ENCODE peak calls at places on chromosomes 2 and 18, in seven cellular contexts. One of them, this sample, is unnamed.

GRCh38 chr2:11129598-11130449 is 25.4 kb upstream of the SLC66A3 start:
- DNase-seq in ovary: peak
- DNase-seq in tibial nerve: no peak
- DNase-seq in sigmoid colon: no peak
- DNase-seq in Peyer's patch: peak
- DNase-seq in A549: peak
- DNase-seq in body of pancreas: peak
- DNase-seq in this sample: no peak

GRCh38 chr2:209383212-209383611 is 40.6 kb upstream of the MAP2 start:
- DNase-seq in ovary: no peak
- DNase-seq in tibial nerve: no peak
- DNase-seq in sigmoid colon: no peak
- DNase-seq in Peyer's patch: no peak
- DNase-seq in A549: peak
- DNase-seq in body of pancreas: no peak
- DNase-seq in this sample: peak

GRCh38 chr2:26067186-26067974 is 33.5 kb downstream of the RAB10 start:
- DNase-seq in ovary: no peak
- DNase-seq in tibial nerve: no peak
- DNase-seq in sigmoid colon: no peak
- DNase-seq in Peyer's patch: no peak
- DNase-seq in A549: no peak
- DNase-seq in body of pancreas: no peak
- DNase-seq in this sample: no peak

GRCh38 chr2:16387461-16387960 is 278.1 kb downstream of the CYRIA start:
- DNase-seq in ovary: no peak
- DNase-seq in tibial nerve: no peak
- DNase-seq in sigmoid colon: no peak
- DNase-seq in Peyer's patch: no peak
- DNase-seq in A549: no peak
- DNase-seq in body of pancreas: no peak
- DNase-seq in this sample: no peak

GRCh38 chr18:63181706-63182105 is 137.9 kb downstream of the BCL2 start:
- DNase-seq in ovary: no peak
- DNase-seq in tibial nerve: no peak
- DNase-seq in sigmoid colon: no peak
- DNase-seq in Peyer's patch: no peak
- DNase-seq in A549: no peak
- DNase-seq in body of pancreas: no peak
- DNase-seq in this sample: no peak

GRCh38 chr2:13260401-13260800 is 543.7 kb downstream of the TRIB2 start:
- DNase-seq in ovary: no peak
- DNase-seq in tibial nerve: no peak
- DNase-seq in sigmoid colon: no peak
- DNase-seq in Peyer's patch: no peak
- DNase-seq in A549: no peak
- DNase-seq in body of pancreas: no peak
- DNase-seq in this sample: no peak

GRCh38 chr2:234378440-234378839 is 118.4 kb downstream of the ARL4C start:
- DNase-seq in ovary: no peak
- DNase-seq in tibial nerve: no peak
- DNase-seq in sigmoid colon: no peak
- DNase-seq in Peyer's patch: no peak
- DNase-seq in A549: no peak
- DNase-seq in body of pancreas: no peak
- DNase-seq in this sample: no peak

GRCh38 chr2:221518937-221519635 is 53.0 kb downstream of the EPHA4 start:
- DNase-seq in ovary: no peak
- DNase-seq in tibial nerve: no peak
- DNase-seq in sigmoid colon: no peak
- DNase-seq in Peyer's patch: no peak
- DNase-seq in A549: no peak
- DNase-seq in body of pancreas: no peak
- DNase-seq in this sample: no peak

GRCh38 chr2:30264236-30264635 is 32.9 kb downstream of the LBH start:
- DNase-seq in ovary: no peak
- DNase-seq in tibial nerve: no peak
- DNase-seq in sigmoid colon: no peak
- DNase-seq in Peyer's patch: no peak
- DNase-seq in A549: no peak
- DNase-seq in body of pancreas: no peak
- DNase-seq in this sample: no peak

GRCh38 chr2:168536925-168537466 is 80.9 kb downstream of the CERS6 start:
- DNase-seq in ovary: no peak
- DNase-seq in tibial nerve: no peak
- DNase-seq in sigmoid colon: no peak
- DNase-seq in Peyer's patch: no peak
- DNase-seq in A549: no peak
- DNase-seq in body of pancreas: no peak
- DNase-seq in this sample: no peak

GRCh38 chr18:3653859-3654441 is 204.0 kb downstream of the TGIF1 start:
- DNase-seq in ovary: no peak
- DNase-seq in tibial nerve: no peak
- DNase-seq in sigmoid colon: no peak
- DNase-seq in Peyer's patch: no peak
- DNase-seq in A549: peak
- DNase-seq in body of pancreas: no peak
- DNase-seq in this sample: no peak

GRCh38 chr18:3654442-3655253 is 204.7 kb downstream of the TGIF1 start:
- DNase-seq in ovary: no peak
- DNase-seq in tibial nerve: no peak
- DNase-seq in sigmoid colon: no peak
- DNase-seq in Peyer's patch: no peak
- DNase-seq in A549: no peak
- DNase-seq in body of pancreas: no peak
- DNase-seq in this sample: no peak

GRCh38 chr18:3655254-3655554 is 205.2 kb downstream of the TGIF1 start:
- DNase-seq in ovary: no peak
- DNase-seq in tibial nerve: no peak
- DNase-seq in sigmoid colon: no peak
- DNase-seq in Peyer's patch: no peak
- DNase-seq in A549: no peak
- DNase-seq in body of pancreas: no peak
- DNase-seq in this sample: no peak

GRCh38 chr18:3652380-3653262 is 202.6 kb downstream of the TGIF1 start:
- DNase-seq in ovary: peak
- DNase-seq in tibial nerve: no peak
- DNase-seq in sigmoid colon: no peak
- DNase-seq in Peyer's patch: peak
- DNase-seq in A549: peak
- DNase-seq in body of pancreas: no peak
- DNase-seq in this sample: peak

DNA sequence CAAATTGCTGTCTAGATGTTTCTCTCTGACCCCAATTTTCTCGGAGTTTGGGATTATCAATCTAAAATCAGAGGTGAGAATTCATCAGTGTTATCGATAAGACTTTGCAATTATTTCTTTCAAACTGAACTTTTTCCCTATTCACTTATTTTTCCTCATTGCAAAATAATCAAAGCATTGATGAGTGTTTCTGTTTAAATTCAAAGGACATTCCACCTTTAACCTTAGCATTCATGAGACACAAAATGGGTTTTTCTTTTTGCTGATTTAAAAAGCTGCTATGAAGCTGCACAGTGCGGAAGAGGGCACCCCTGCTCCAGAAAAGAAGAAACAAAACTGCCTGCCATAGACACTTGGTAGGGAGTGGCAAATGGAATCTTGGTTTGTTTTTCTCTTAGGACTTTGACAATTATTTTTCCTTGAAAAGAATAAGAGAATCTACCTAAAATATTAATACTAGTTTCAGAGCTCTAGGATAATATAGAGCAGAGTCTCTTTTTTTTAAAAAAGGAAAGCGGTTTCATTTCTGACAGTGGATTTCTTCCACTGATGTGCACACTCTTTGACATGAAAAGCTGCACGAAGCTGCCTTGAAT is 203.4 kb downstream of the TGIF1 start:
- DNase-seq in ovary: no peak
- DNase-seq in tibial nerve: no peak
- DNase-seq in sigmoid colon: no peak
- DNase-seq in Peyer's patch: no peak
- DNase-seq in A549: peak
- DNase-seq in body of pancreas: no peak
- DNase-seq in this sample: no peak
- TF ChIP-seq POLR2A in ovary: no peak
- TF ChIP-seq POLR2A in tibial nerve: no peak
- TF ChIP-seq POLR2A in sigmoid colon: no peak
- TF ChIP-seq POLR2A in Peyer's patch: no peak
- TF ChIP-seq POLR2A in A549: no peak
- TF ChIP-seq POLR2A in body of pancreas: no peak
- TF ChIP-seq POLR2A in this sample: no peak

DNA sequence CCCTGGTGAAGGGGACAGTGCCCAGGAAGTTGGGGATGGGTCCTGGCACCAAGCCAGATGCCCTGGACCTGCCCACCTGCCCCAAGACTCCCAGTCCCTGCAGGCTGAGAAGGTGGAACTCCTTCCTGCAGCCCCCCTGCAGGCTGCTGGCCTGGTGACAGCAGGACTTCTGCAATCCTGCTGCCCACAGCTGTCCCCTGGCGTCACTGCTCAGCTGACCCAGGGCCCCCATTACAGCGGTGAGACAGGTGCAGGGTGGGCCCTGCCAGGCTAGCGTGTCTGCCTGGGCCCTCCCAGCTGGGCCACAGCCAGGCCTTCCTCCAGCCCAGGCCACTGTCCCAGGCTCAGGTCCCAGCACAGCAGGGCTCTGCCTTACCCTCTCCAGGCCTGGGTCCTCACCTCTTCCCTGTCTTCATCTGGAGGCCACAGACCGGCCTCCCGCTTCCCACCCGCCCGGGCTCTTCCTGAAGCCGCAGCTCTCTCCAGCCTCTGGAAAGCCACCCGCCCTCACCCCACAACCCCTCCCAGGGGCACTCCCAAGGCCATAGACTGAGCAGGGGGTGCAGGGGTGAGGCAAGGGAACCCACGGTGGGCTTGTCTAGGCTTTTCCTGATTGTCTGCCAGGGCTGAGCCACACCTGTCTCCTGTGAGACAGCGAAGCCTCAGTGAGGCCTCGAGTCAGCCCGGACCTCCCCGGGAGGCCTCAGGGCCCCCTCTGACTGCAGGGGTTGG is 8.8 kb upstream of the ERFE start:
- DNase-seq in ovary: no peak
- DNase-seq in tibial nerve: no peak
- DNase-seq in sigmoid colon: no peak
- DNase-seq in Peyer's patch: no peak
- DNase-seq in A549: no peak
- DNase-seq in body of pancreas: no peak
- DNase-seq in this sample: no peak
- TF ChIP-seq POLR2A in ovary: no peak
- TF ChIP-seq POLR2A in tibial nerve: no peak
- TF ChIP-seq POLR2A in sigmoid colon: no peak
- TF ChIP-seq POLR2A in Peyer's patch: no peak
- TF ChIP-seq POLR2A in A549: no peak
- TF ChIP-seq POLR2A in body of pancreas: no peak
- TF ChIP-seq POLR2A in this sample: no peak

DNA sequence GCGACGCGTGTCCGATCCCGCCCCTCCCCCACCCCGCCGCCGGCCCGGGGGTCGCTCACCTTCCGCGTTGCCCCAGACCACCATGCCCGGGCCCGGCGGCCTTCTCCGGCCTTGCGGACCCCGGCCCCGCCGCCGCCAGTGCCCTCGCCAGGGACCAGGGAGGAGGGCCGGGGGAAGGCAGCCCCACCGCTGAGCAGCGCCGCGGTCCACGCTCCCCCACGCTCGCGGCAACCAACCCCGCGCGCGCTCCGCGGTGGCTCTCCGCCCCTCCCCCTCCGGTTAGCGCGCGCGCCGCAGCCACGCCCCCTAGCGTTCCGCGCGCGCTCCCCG is at the start of gene REV1:
- DNase-seq in ovary: no peak
- DNase-seq in tibial nerve: no peak
- DNase-seq in sigmoid colon: no peak
- DNase-seq in Peyer's patch: no peak
- DNase-seq in A549: no peak
- DNase-seq in body of pancreas: no peak
- DNase-seq in this sample: no peak
- TF ChIP-seq POLR2A in ovary: peak
- TF ChIP-seq POLR2A in tibial nerve: peak
- TF ChIP-seq POLR2A in sigmoid colon: no peak
- TF ChIP-seq POLR2A in Peyer's patch: peak
- TF ChIP-seq POLR2A in A549: peak
- TF ChIP-seq POLR2A in body of pancreas: peak
- TF ChIP-seq POLR2A in this sample: peak

GRCh38 chr18:23143871-23144270 is 8.6 kb downstream of the CABLES1 start:
- DNase-seq in ovary: no peak
- DNase-seq in tibial nerve: no peak
- DNase-seq in sigmoid colon: no peak
- DNase-seq in Peyer's patch: no peak
- DNase-seq in A549: no peak
- DNase-seq in body of pancreas: no peak
- DNase-seq in this sample: no peak

GRCh38 chr18:23138470-23138869 is 3.2 kb downstream of the CABLES1 start:
- DNase-seq in ovary: no peak
- DNase-seq in tibial nerve: no peak
- DNase-seq in sigmoid colon: no peak
- DNase-seq in Peyer's patch: no peak
- DNase-seq in A549: no peak
- DNase-seq in body of pancreas: peak
- DNase-seq in this sample: no peak

GRCh38 chr18:23142285-23142929 is 7.1 kb downstream of the CABLES1 start:
- DNase-seq in ovary: no peak
- DNase-seq in tibial nerve: no peak
- DNase-seq in sigmoid colon: no peak
- DNase-seq in Peyer's patch: no peak
- DNase-seq in A549: no peak
- DNase-seq in body of pancreas: no peak
- DNase-seq in this sample: no peak

GRCh38 chr18:23143059-23143831 is 8.0 kb downstream of the CABLES1 start:
- DNase-seq in ovary: no peak
- DNase-seq in tibial nerve: no peak
- DNase-seq in sigmoid colon: no peak
- DNase-seq in Peyer's patch: peak
- DNase-seq in A549: no peak
- DNase-seq in body of pancreas: no peak
- DNase-seq in this sample: no peak

DNA sequence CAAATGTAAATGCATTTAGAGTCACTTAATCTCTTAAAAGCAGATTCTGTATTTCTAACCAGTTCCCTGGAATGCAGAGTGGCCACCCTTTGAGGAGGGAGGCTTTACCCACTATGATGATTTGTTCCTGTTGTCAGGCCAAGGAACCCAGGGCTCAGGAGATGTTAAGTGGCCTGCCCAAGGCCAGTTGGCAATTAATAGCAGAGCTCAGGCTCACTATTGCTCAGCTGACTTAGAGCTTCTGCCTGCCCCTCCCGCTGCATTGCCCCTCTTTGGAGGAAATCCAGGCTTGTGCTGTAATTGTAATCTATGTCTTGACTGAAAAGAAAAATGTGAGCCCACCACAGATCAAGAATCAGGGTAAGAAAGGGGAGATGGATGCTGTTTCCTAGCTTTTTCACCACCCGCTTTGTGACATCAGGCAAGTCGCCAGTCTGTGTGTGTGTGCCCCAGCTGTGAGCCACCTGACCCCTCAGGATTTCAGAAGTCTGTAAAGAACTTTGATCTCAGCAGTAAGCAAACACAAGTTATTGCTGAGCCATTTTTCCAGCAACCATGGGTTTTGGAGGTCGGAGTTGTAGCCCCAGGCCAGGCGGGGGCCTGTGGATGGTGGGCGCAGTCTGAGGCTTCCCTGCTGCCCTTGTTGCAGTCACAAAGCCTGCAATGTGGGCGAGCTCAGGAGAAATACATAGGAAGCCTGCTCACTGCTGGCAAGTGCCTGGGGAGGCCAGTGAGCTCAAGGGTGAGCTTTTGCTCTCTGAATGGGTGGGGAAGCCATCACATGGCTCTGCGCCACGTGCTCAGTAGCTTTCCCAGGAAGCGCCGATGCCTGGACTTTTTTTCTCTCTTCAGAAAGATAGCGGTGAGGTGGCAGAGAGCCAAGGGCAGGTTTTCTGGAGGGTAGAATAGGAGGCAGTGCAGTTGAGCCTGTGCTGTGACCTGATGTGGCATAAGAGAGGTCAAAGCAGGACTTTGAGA is 6.0 kb downstream of the CABLES1 start:
- DNase-seq in ovary: peak
- DNase-seq in tibial nerve: no peak
- DNase-seq in sigmoid colon: no peak
- DNase-seq in Peyer's patch: peak
- DNase-seq in A549: no peak
- DNase-seq in body of pancreas: peak
- DNase-seq in this sample: no peak
- TF ChIP-seq POLR2A in ovary: no peak
- TF ChIP-seq POLR2A in tibial nerve: no peak
- TF ChIP-seq POLR2A in sigmoid colon: no peak
- TF ChIP-seq POLR2A in Peyer's patch: peak
- TF ChIP-seq POLR2A in A549: no peak
- TF ChIP-seq POLR2A in body of pancreas: no peak
- TF ChIP-seq POLR2A in this sample: no peak